ENCODE peak calls at places on chromosomes 13 and 19, in ten cellular contexts. One of them, this sample, is unnamed.

GRCh38 chr19:3019211-3019854 is 9.7 kb downstream of the TLE2 start:
- DNase-seq in fibroblast of lung: no peak
- DNase-seq in lung: no peak
- DNase-seq in suprapubic skin: no peak
- DNase-seq in K562: no peak
- DNase-seq in left ventricle myocardium inferior: no peak
- DNase-seq in tibial nerve: no peak
- DNase-seq in dorsolateral prefrontal cortex: no peak
- DNase-seq in neural progenitor cell: no peak
- DNase-seq in left lung: no peak
- DNase-seq in this sample: no peak

GRCh38 chr13:44236370-44236769 is 137.3 kb upstream of the SERP2 start:
- DNase-seq in K562: no peak
- DNase-seq in dorsolateral prefrontal cortex: no peak
- DNase-seq in tibial nerve: no peak
- DNase-seq in lung: no peak
- DNase-seq in neural progenitor cell: no peak
- DNase-seq in left ventricle myocardium inferior: no peak
- DNase-seq in fibroblast of lung: peak; percentile 78
- DNase-seq in suprapubic skin: no peak
- DNase-seq in left lung: no peak
- DNase-seq in this sample: no peak

GRCh38 chr19:1847684-1848398 is 442 bp downstream of the REXO1 start:
- DNase-seq in left lung: no peak
- DNase-seq in left ventricle myocardium inferior: no peak
- DNase-seq in suprapubic skin: no peak
- DNase-seq in fibroblast of lung: peak; percentile 37
- DNase-seq in lung: no peak
- DNase-seq in dorsolateral prefrontal cortex: no peak
- DNase-seq in K562: peak; percentile 74
- DNase-seq in neural progenitor cell: peak; percentile 72
- DNase-seq in tibial nerve: no peak
- DNase-seq in this sample: no peak

GRCh38 chr19:53927745-53928144 is 18.7 kb downstream of the CACNG7 start:
- DNase-seq in left ventricle myocardium inferior: no peak
- DNase-seq in lung: no peak
- DNase-seq in neural progenitor cell: peak; percentile 91
- DNase-seq in dorsolateral prefrontal cortex: no peak
- DNase-seq in tibial nerve: no peak
- DNase-seq in left lung: no peak
- DNase-seq in fibroblast of lung: peak; percentile 62
- DNase-seq in K562: peak; percentile 67
- DNase-seq in suprapubic skin: no peak
- DNase-seq in this sample: no peak

GRCh38 chr13:67122251-67122650 is 107.9 kb downstream of the PCDH9 start:
- DNase-seq in lung: no peak
- DNase-seq in tibial nerve: no peak
- DNase-seq in neural progenitor cell: no peak
- DNase-seq in left lung: no peak
- DNase-seq in left ventricle myocardium inferior: no peak
- DNase-seq in suprapubic skin: no peak
- DNase-seq in fibroblast of lung: no peak
- DNase-seq in K562: no peak
- DNase-seq in dorsolateral prefrontal cortex: no peak
- DNase-seq in this sample: no peak

GRCh38 chr13:22298530-22298929 is 627.7 kb downstream of the FGF9 start:
- DNase-seq in neural progenitor cell: no peak
- DNase-seq in fibroblast of lung: no peak
- DNase-seq in lung: no peak
- DNase-seq in K562: no peak
- DNase-seq in suprapubic skin: no peak
- DNase-seq in tibial nerve: no peak
- DNase-seq in dorsolateral prefrontal cortex: no peak
- DNase-seq in left ventricle myocardium inferior: no peak
- DNase-seq in left lung: no peak
- DNase-seq in this sample: no peak

GRCh38 chr13:98999635-98999952 is 21.7 kb upstream of the DOCK9 start:
- DNase-seq in tibial nerve: no peak
- DNase-seq in K562: no peak
- DNase-seq in dorsolateral prefrontal cortex: no peak
- DNase-seq in suprapubic skin: no peak
- DNase-seq in fibroblast of lung: peak; percentile 46
- DNase-seq in left ventricle myocardium inferior: no peak
- DNase-seq in left lung: no peak
- DNase-seq in neural progenitor cell: no peak
- DNase-seq in lung: no peak
- DNase-seq in this sample: no peak

GRCh38 chr19:36775768-36776167 is 3.2 kb upstream of the ZNF850 start:
- DNase-seq in dorsolateral prefrontal cortex: peak; percentile 40
- DNase-seq in fibroblast of lung: no peak
- DNase-seq in lung: no peak
- DNase-seq in suprapubic skin: no peak
- DNase-seq in neural progenitor cell: no peak
- DNase-seq in left lung: no peak
- DNase-seq in tibial nerve: no peak
- DNase-seq in left ventricle myocardium inferior: peak; percentile 33
- DNase-seq in K562: no peak
- DNase-seq in this sample: no peak

GRCh38 chr13:32471187-32471922 is 43.4 kb upstream of the N4BP2L1 start:
- DNase-seq in suprapubic skin: no peak
- DNase-seq in fibroblast of lung: peak; percentile 53
- DNase-seq in left lung: peak; percentile 43
- DNase-seq in dorsolateral prefrontal cortex: peak; percentile 88
- DNase-seq in lung: no peak
- DNase-seq in tibial nerve: no peak
- DNase-seq in left ventricle myocardium inferior: peak; percentile 42
- DNase-seq in K562: peak; percentile 86
- DNase-seq in neural progenitor cell: peak; percentile 51
- DNase-seq in this sample: no peak

GRCh38 chr13:35720690-35721554 is 244.4 kb upstream of the MAB21L1 start:
- DNase-seq in dorsolateral prefrontal cortex: peak; percentile 48
- DNase-seq in neural progenitor cell: peak; percentile 80
- DNase-seq in suprapubic skin: no peak
- DNase-seq in fibroblast of lung: peak; percentile 53
- DNase-seq in left ventricle myocardium inferior: no peak
- DNase-seq in left lung: no peak
- DNase-seq in K562: peak; percentile 48
- DNase-seq in tibial nerve: no peak
- DNase-seq in lung: peak; percentile 51
- DNase-seq in this sample: no peak

GRCh38 chr13:51643882-51644281 is 59.6 kb downstream of the WDFY2 start:
- DNase-seq in lung: no peak
- DNase-seq in left ventricle myocardium inferior: no peak
- DNase-seq in dorsolateral prefrontal cortex: no peak
- DNase-seq in neural progenitor cell: no peak
- DNase-seq in K562: no peak
- DNase-seq in suprapubic skin: no peak
- DNase-seq in fibroblast of lung: peak; percentile 90
- DNase-seq in left lung: no peak
- DNase-seq in tibial nerve: no peak
- DNase-seq in this sample: no peak

GRCh38 chr13:46551410-46552301 is 1.3 kb upstream of the LRCH1 start:
- DNase-seq in fibroblast of lung: peak; percentile 79
- DNase-seq in left lung: peak; percentile 85
- DNase-seq in neural progenitor cell: peak; percentile 85
- DNase-seq in left ventricle myocardium inferior: peak; percentile 86
- DNase-seq in dorsolateral prefrontal cortex: peak; percentile 63
- DNase-seq in K562: peak; percentile 71
- DNase-seq in tibial nerve: peak; percentile 71
- DNase-seq in lung: peak; percentile 83
- DNase-seq in suprapubic skin: peak; percentile 88
- DNase-seq in this sample: peak; percentile 84

GRCh38 chr19:1884719-1885334 is 469 bp downstream of the ABHD17A start:
- DNase-seq in suprapubic skin: no peak
- DNase-seq in left lung: no peak
- DNase-seq in dorsolateral prefrontal cortex: no peak
- DNase-seq in neural progenitor cell: peak; percentile 39
- DNase-seq in tibial nerve: no peak
- DNase-seq in K562: no peak
- DNase-seq in lung: no peak
- DNase-seq in left ventricle myocardium inferior: no peak
- DNase-seq in fibroblast of lung: no peak
- DNase-seq in this sample: no peak

GRCh38 chr19:1360818-1361461 is 22.8 kb upstream of the NDUFS7 start:
- DNase-seq in fibroblast of lung: peak; percentile 77
- DNase-seq in left lung: peak; percentile 49
- DNase-seq in neural progenitor cell: peak; percentile 75
- DNase-seq in left ventricle myocardium inferior: peak; percentile 78
- DNase-seq in dorsolateral prefrontal cortex: peak; percentile 79
- DNase-seq in suprapubic skin: no peak
- DNase-seq in tibial nerve: peak; percentile 55
- DNase-seq in lung: peak; percentile 48
- DNase-seq in K562: no peak
- DNase-seq in this sample: peak; percentile 56

GRCh38 chr19:41626877-41627276 is at the start of gene CEACAM4:
- DNase-seq in suprapubic skin: no peak
- DNase-seq in left lung: peak; percentile 82
- DNase-seq in fibroblast of lung: no peak
- DNase-seq in dorsolateral prefrontal cortex: no peak
- DNase-seq in tibial nerve: no peak
- DNase-seq in K562: no peak
- DNase-seq in lung: peak; percentile 54
- DNase-seq in left ventricle myocardium inferior: peak; percentile 36
- DNase-seq in neural progenitor cell: no peak
- DNase-seq in this sample: no peak

GRCh38 chr19:48715276-48715675 is 4.2 kb downstream of the MAMSTR start:
- DNase-seq in fibroblast of lung: no peak
- DNase-seq in left ventricle myocardium inferior: no peak
- DNase-seq in tibial nerve: no peak
- DNase-seq in K562: no peak
- DNase-seq in suprapubic skin: no peak
- DNase-seq in neural progenitor cell: no peak
- DNase-seq in left lung: no peak
- DNase-seq in lung: no peak
- DNase-seq in dorsolateral prefrontal cortex: no peak
- DNase-seq in this sample: no peak
- TF ChIP-seq CTCF in fibroblast of lung: no peak
- TF ChIP-seq CTCF in left ventricle myocardium inferior: no peak
- TF ChIP-seq CTCF in tibial nerve: no peak
- TF ChIP-seq CTCF in K562: no peak
- TF ChIP-seq CTCF in suprapubic skin: no peak
- TF ChIP-seq CTCF in neural progenitor cell: no peak
- TF ChIP-seq CTCF in left lung: no peak
- TF ChIP-seq CTCF in lung: no peak
- TF ChIP-seq CTCF in dorsolateral prefrontal cortex: no peak
- TF ChIP-seq CTCF in this sample: no peak

GRCh38 chr19:4472174-4472974 is at the start of gene HDGFL2:
- DNase-seq in tibial nerve: no peak
- DNase-seq in left ventricle myocardium inferior: no peak
- DNase-seq in neural progenitor cell: peak; percentile 38
- DNase-seq in lung: no peak
- DNase-seq in dorsolateral prefrontal cortex: no peak
- DNase-seq in left lung: no peak
- DNase-seq in K562: no peak
- DNase-seq in fibroblast of lung: no peak
- DNase-seq in suprapubic skin: no peak
- DNase-seq in this sample: no peak
- H3K27ac ChIP-seq in tibial nerve: peak within 1 kb of the TSS; percentile 85
- H3K27ac ChIP-seq in left ventricle myocardium inferior: peak within 1 kb of the TSS; percentile 93
- H3K27ac ChIP-seq in neural progenitor cell: no peak within 1 kb of the TSS
- H3K27ac ChIP-seq in lung: peak within 1 kb of the TSS; percentile 74
- H3K27ac ChIP-seq in dorsolateral prefrontal cortex: peak within 1 kb of the TSS; percentile 72
- H3K27ac ChIP-seq in left lung: peak within 1 kb of the TSS; percentile 95
- H3K27ac ChIP-seq in K562: peak within 1 kb of the TSS; percentile 98
- H3K27ac ChIP-seq in fibroblast of lung: peak within 1 kb of the TSS; percentile 77
- H3K27ac ChIP-seq in suprapubic skin: peak within 1 kb of the TSS; percentile 89
- H3K27ac ChIP-seq in this sample: peak within 1 kb of the TSS; percentile 85

DNA sequence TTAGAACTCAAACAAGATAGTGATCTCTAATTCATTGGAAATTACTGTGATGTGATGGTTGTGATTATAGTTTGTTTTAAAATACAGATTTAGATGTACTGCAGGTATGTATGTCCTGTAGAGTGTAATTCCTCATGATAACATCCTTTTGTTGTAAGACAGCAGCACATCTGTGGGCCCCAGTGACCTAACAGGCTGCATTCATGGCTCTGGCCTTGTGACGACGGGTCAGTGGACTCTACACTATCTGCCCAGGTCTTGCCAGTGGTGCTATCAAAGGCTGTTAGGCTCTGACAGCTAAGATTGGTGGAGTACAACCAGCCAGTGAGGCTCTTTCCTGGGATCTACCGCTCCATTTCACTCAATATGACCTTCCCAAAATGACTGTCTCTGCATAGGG is 158.4 kb downstream of the MTUS2 start:
- DNase-seq in tibial nerve: no peak
- DNase-seq in neural progenitor cell: no peak
- DNase-seq in K562: no peak
- DNase-seq in fibroblast of lung: no peak
- DNase-seq in suprapubic skin: no peak
- DNase-seq in left ventricle myocardium inferior: no peak
- DNase-seq in dorsolateral prefrontal cortex: no peak
- DNase-seq in lung: no peak
- DNase-seq in left lung: no peak
- DNase-seq in this sample: no peak
- H3K4me3 ChIP-seq in tibial nerve: no peak overlapping the region
- H3K4me3 ChIP-seq in neural progenitor cell: no peak overlapping the region
- H3K4me3 ChIP-seq in K562: no peak overlapping the region
- H3K4me3 ChIP-seq in fibroblast of lung: no peak overlapping the region
- H3K4me3 ChIP-seq in suprapubic skin: no peak overlapping the region
- H3K4me3 ChIP-seq in left ventricle myocardium inferior: no peak overlapping the region
- H3K4me3 ChIP-seq in dorsolateral prefrontal cortex: no peak overlapping the region
- H3K4me3 ChIP-seq in lung: no peak overlapping the region
- H3K4me3 ChIP-seq in left lung: no peak overlapping the region
- H3K4me3 ChIP-seq in this sample: no peak overlapping the region

DNA sequence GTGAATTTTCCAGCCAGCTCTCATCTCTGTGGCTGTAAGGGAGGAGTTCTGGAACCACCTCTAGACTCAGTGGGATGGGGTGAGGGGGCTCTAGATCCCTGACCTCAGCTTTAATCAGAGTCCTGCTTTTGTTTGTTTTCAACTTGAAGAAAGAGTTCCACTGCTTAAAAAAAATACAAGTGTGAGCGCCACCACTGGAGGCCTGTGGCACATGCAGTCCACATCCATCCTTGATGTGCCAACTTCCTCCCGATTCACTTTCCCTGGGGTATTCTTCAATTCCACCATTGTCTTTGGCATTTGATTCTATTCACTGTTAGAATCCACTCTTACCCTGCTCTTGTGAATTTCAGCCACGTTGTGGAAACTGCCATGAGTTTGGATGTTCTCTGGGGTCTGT is 62.4 kb upstream of the GJB6 start:
- DNase-seq in suprapubic skin: no peak
- DNase-seq in neural progenitor cell: peak; percentile 33
- DNase-seq in left ventricle myocardium inferior: no peak
- DNase-seq in fibroblast of lung: no peak
- DNase-seq in lung: no peak
- DNase-seq in tibial nerve: no peak
- DNase-seq in dorsolateral prefrontal cortex: no peak
- DNase-seq in K562: no peak
- DNase-seq in left lung: no peak
- DNase-seq in this sample: no peak
- TF ChIP-seq CTCF in suprapubic skin: no peak
- TF ChIP-seq CTCF in neural progenitor cell: peak; percentile 55
- TF ChIP-seq CTCF in left ventricle myocardium inferior: no peak
- TF ChIP-seq CTCF in fibroblast of lung: no peak
- TF ChIP-seq CTCF in lung: no peak
- TF ChIP-seq CTCF in tibial nerve: no peak
- TF ChIP-seq CTCF in dorsolateral prefrontal cortex: no peak
- TF ChIP-seq CTCF in K562: peak; percentile 21
- TF ChIP-seq CTCF in left lung: no peak
- TF ChIP-seq CTCF in this sample: no peak